ENCODE peak calls at places on chromosomes 3 and 15, in four cellular contexts. S, K, H and Y are unnamed samples.

GRCh38 chr15:64842986-64843561 is 1.4 kb downstream of the PLEKHO2 start:
- DNase-seq in S (peak; percentile 61), K (no peak), H (no peak), Y (peak; percentile 62)

GRCh38 chr3:11638669-11639402 is 4.9 kb downstream of the VGLL4 start:
- DNase-seq in S (no peak), K (no peak), H (no peak), Y (no peak)

GRCh38 chr15:81263477-81263876 is 60.5 kb downstream of the STARD5 start:
- DNase-seq in S (no peak), K (no peak), H (no peak), Y (no peak)

GRCh38 chr15:71329041-71329440 is 213.8 kb downstream of the THSD4 start:
- DNase-seq in S (peak; percentile 86), K (no peak), H (no peak), Y (peak; percentile 43)

GRCh38 chr15:56341201-56341600 is 24.0 kb upstream of the TEX9 start:
- DNase-seq in S (peak; percentile 10), K (no peak), H (no peak), Y (no peak)

GRCh38 chr15:94255540-94255939 is 24.2 kb downstream of the MCTP2 start:
- DNase-seq in S (no peak), K (no peak), H (no peak), Y (no peak)

GRCh38 chr3:25428003-25428861 is at the start of gene RARB:
- DNase-seq in S (peak; percentile 96), K (peak; percentile 72), H (peak; percentile 55), Y (peak; percentile 77)

GRCh38 chr3:185560676-185561075 is 8.3 kb upstream of the LIPH start:
- DNase-seq in S (no peak), K (no peak), H (no peak), Y (no peak)

GRCh38 chr15:96053039-96054021 is 277.2 kb upstream of the NR2F2 start:
- DNase-seq in S (peak; percentile 38), K (peak; percentile 73), H (no peak), Y (no peak)

GRCh38 chr3:33919312-33919711 is 120.9 kb downstream of the PDCD6IP start:
- DNase-seq in S (peak; percentile 22), K (no peak), H (no peak), Y (no peak)

GRCh38 chr15:99909914-99910313 is 176.7 kb upstream of the LYSMD4 start:
- DNase-seq in S (no peak), K (no peak), H (no peak), Y (no peak)

GRCh38 chr3:182117583-182117982 is 405.9 kb downstream of the SOX2 start:
- DNase-seq in S (peak; percentile 49), K (no peak), H (no peak), Y (no peak)

GRCh38 chr3:52237659-52238172 is 1.2 kb downstream of the TWF2 start:
- DNase-seq in S (peak; percentile 91), K (no peak), H (peak; percentile 100), Y (peak; percentile 97)

GRCh38 chr15:98689431-98689861 is 41.1 kb downstream of the IGF1R start:
- DNase-seq in S (peak; percentile 53), K (peak; percentile 34), H (no peak), Y (peak; percentile 39)

GRCh38 chr15:74375303-74375693 is 7.9 kb upstream of the CYP11A1 start:
- DNase-seq in S (peak; percentile 69), K (peak; percentile 75), H (peak; percentile 36), Y (peak; percentile 86)